ENCODE peak calls at places on chromosomes 4 and X, in four cellular contexts. X is SK-N-SH, E is neural progenitor cell, O is GM23248. R is an unnamed sample.

GRCh38 chrX:50067435-50068292 is 133.1 kb downstream of the AKAP4 start:
- DNase-seq in X (peak; percentile 66), E (peak; percentile 80), O (no peak), R (no peak)

GRCh38 chr4:113621633-113622032 is 139.9 kb downstream of the CAMK2D start:
- DNase-seq in X (no peak), E (no peak), O (no peak), R (no peak)

GRCh38 chr4:40811886-40812857 is 62.4 kb downstream of the NSUN7 start:
- DNase-seq in X (no peak), E (no peak), O (peak; percentile 38), R (no peak)

GRCh38 chrX:9688833-9689232 is 76.8 kb downstream of the GPR143 start:
- DNase-seq in X (no peak), E (no peak), O (no peak), R (no peak)

GRCh38 chr4:121668368-121669162 is 28.2 kb downstream of the ANXA5 start:
- DNase-seq in X (no peak), E (no peak), O (peak; percentile 98), R (peak; percentile 59)

GRCh38 chr4:3372264-3372932 is 69.4 kb upstream of the HGFAC start:
- DNase-seq in X (no peak), E (no peak), O (no peak), R (no peak)

GRCh38 chrX:47160781-47161180 is 15.8 kb downstream of the RBM10 start:
- DNase-seq in X (no peak), E (no peak), O (peak; percentile 27), R (no peak)

GRCh38 chr4:162352580-162353107 is 188.8 kb upstream of the FSTL5 start:
- DNase-seq in X (no peak), E (no peak), O (no peak), R (no peak)

GRCh38 chr4:98522603-98523395 is 135.6 kb downstream of the TSPAN5 start:
- DNase-seq in X (no peak), E (peak; percentile 65), O (peak; percentile 93), R (peak; percentile 74)

GRCh38 chr4:10273030-10273429 is 156.4 kb upstream of the WDR1 start:
- DNase-seq in X (no peak), E (no peak), O (peak; percentile 22), R (no peak)

GRCh38 chrX:1873671-1874070 is 258.8 kb downstream of the ASMT start:
- DNase-seq in X (no peak), E (no peak), O (no peak), R (no peak)

GRCh38 chr4:149158852-149159251 is 656.8 kb downstream of the IQCM start:
- DNase-seq in X (no peak), E (no peak), O (no peak), R (no peak)

GRCh38 chrX:49921109-49921508 is 1.3 kb upstream of the CLCN5 start:
- DNase-seq in X (no peak), E (no peak), O (no peak), R (no peak)

GRCh38 chr4:84750260-84750955 is 167.5 kb downstream of the CDS1 start:
- DNase-seq in X (peak; percentile 53), E (peak; percentile 56), O (peak; percentile 67), R (peak; percentile 61)

GRCh38 chrX:72715546-72715945 is 1.4 kb upstream of the PHKA1 start:
- DNase-seq in X (no peak), E (no peak), O (no peak), R (no peak)

GRCh38 chr4:152363086-152363485 is 172.8 kb downstream of the FBXW7 start:
- DNase-seq in X (no peak), E (no peak), O (peak; percentile 78), R (peak; percentile 37)

GRCh38 chr4:3710451-3711182 is 55.6 kb upstream of the ADRA2C start:
- DNase-seq in X (no peak), E (peak; percentile 63), O (no peak), R (no peak)

GRCh38 chr4:38162240-38162784 is 202.1 kb downstream of the PTTG2 start:
- DNase-seq in X (peak; percentile 36), E (peak; percentile 60), O (peak; percentile 68), R (peak; percentile 76)

GRCh38 chr4:39731908-39732307 is 34.0 kb downstream of the UBE2K start:
- DNase-seq in X (no peak), E (no peak), O (no peak), R (no peak)

GRCh38 chr4:5710065-5710961 is 688 bp upstream of the EVC start:
- DNase-seq in X (peak; percentile 75), E (peak; percentile 57), O (peak; percentile 69), R (peak; percentile 20)

GRCh38 chrX:148043456-148043855 is 62.3 kb downstream of the FMR1NB start:
- DNase-seq in X (no peak), E (no peak), O (peak; percentile 79), R (peak; percentile 1)

GRCh38 chrX:79182616-79183015 is 38.1 kb downstream of the GPR174 start:
- DNase-seq in X (no peak), E (no peak), O (no peak), R (no peak)

GRCh38 chr4:139419388-139419914 is 34.5 kb upstream of the RAB33B start:
- DNase-seq in X (no peak), E (no peak), O (peak; percentile 72), R (no peak)

GRCh38 chr4:181264908-181265307 is 978.3 kb upstream of the TENM3 start:
- DNase-seq in X (no peak), E (peak; percentile 55), O (no peak), R (no peak)

GRCh38 chr4:48047421-48047844 is 30.9 kb downstream of the NIPAL1 start:
- DNase-seq in X (no peak), E (no peak), O (no peak), R (no peak)

GRCh38 chr4:81971637-81972036 is 402.2 kb downstream of the HNRNPD start:
- DNase-seq in X (no peak), E (no peak), O (no peak), R (no peak)

GRCh38 chrX:105658136-105658535 is 164.2 kb upstream of the NRK start:
- DNase-seq in X (no peak), E (no peak), O (no peak), R (peak; percentile 35)

GRCh38 chr4:139528377-139529005 is 27.5 kb downstream of the SETD7 start:
- DNase-seq in X (no peak), E (no peak), O (peak; percentile 92), R (no peak)

GRCh38 chrX:667360-667759 is 36.8 kb downstream of the SHOX start:
- DNase-seq in X (no peak), E (no peak), O (no peak), R (no peak)

GRCh38 chr4:102817613-102818268 is 9.6 kb downstream of the UBE2D3 start:
- DNase-seq in X (no peak), E (no peak), O (no peak), R (no peak)

GRCh38 chr4:105471566-105472176 is 2.2 kb downstream of the PPA2 start:
- DNase-seq in X (peak; percentile 73), E (peak; percentile 80), O (peak; percentile 78), R (peak; percentile 78)

DNA sequence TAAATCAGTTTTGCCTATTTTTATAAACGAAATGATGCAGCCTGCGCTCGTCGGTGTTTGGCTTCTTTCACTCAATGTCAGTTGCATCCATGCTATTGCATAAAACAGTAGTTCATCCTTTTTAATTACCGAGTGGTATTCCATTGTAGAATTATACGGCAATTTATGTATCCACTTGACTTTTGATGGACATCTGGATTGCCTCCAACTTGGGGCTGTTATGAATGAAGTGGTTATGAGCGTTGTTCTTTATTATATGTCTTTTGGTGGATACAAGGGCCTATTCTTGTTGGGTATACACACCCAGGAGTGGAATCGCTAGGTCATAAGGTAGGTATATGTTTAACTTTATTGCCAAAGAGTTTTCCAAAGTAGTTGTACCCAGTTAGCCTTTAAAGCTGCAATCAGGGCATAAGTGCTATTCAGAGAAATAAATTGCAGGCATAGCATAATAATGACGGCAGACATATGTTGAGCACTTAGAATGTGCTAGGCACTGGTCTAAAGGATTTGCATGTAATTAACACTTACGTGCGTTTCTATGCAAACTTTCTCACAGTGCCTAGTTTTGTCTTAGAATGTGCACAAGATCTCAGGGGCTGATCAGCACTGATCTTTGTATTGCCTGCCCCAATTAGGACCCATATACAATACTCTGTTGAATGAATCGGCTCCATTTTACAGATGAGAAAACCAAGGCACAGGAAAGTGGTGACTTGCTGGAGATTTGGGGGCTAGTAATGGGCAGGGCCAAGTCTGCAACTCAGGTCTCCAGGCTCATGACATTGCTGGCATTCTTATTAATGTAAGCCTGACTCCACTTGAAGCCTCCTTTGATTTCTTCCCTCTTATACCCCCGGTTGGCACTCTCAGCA is 407.0 kb downstream of the BCOR start:
- DNase-seq in X (no peak), E (no peak), O (no peak), R (no peak)
- TF ChIP-seq EZH2phosphoT487 in X (no peak), E (no peak), O (no peak), R (no peak)

GRCh38 chrX:65837875-65838549 is 170.6 kb downstream of the MSN start:
- DNase-seq in X (no peak), E (no peak), O (no peak), R (no peak)
- H3K27ac ChIP-seq in X (no peak overlapping the region), E (no peak overlapping the region), O (no peak overlapping the region), R (no peak overlapping the region)

GRCh38 chr4:76301068-76301774 is 5.3 kb upstream of the STBD1 start:
- DNase-seq in X (no peak), E (no peak), O (peak; percentile 87), R (peak; percentile 88)

GRCh38 chr4:76300012-76300411 is 6.5 kb upstream of the STBD1 start:
- DNase-seq in X (no peak), E (no peak), O (no peak), R (no peak)

GRCh38 chr4:76305033-76305687 is 1.4 kb upstream of the STBD1 start:
- DNase-seq in X (no peak), E (no peak), O (no peak), R (no peak)

GRCh38 chr4:76302856-76303438 is 3.6 kb upstream of the STBD1 start:
- DNase-seq in X (no peak), E (no peak), O (no peak), R (no peak)

DNA sequence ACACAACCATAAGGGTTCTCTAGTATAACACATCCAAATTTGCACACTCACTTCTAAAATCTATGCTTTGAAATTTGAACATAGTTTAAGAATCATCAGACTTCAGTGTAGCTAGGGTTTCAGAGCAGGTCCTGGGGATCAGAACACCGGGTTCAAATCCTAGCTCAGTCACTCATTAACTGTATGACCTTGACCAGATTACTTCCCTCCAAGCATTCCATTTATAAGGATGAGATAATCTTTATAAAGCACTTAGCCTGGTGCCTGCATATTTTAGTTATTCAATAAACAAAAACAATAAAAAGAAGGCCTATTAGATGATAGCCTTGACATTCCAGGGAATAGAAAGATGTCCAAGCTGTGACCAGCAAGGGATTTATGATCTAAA is 4.8 kb upstream of the STBD1 start:
- DNase-seq in X (no peak), E (no peak), O (no peak), R (no peak)
- TF ChIP-seq EZH2phosphoT487 in X (no peak), E (no peak), O (no peak), R (no peak)

GRCh38 chr4:1169171-1169671 is 3.2 kb downstream of the SPON2 start:
- DNase-seq in X (no peak), E (no peak), O (no peak), R (no peak)

GRCh38 chr4:1169691-1170096 is 2.7 kb downstream of the SPON2 start:
- DNase-seq in X (no peak), E (no peak), O (no peak), R (no peak)

GRCh38 chr4:1166509-1167243 is 5.7 kb downstream of the SPON2 start:
- DNase-seq in X (no peak), E (no peak), O (no peak), R (no peak)

GRCh38 chr4:1167244-1167949 is 5.0 kb downstream of the SPON2 start:
- DNase-seq in X (peak; percentile 86), E (peak; percentile 96), O (peak; percentile 93), R (peak; percentile 79)

GRCh38 chr4:1168291-1169031 is 3.9 kb downstream of the SPON2 start:
- DNase-seq in X (no peak), E (no peak), O (no peak), R (no peak)
- H3K27ac ChIP-seq in X (no peak overlapping the region), E (no peak overlapping the region), O (no peak overlapping the region), R (no peak overlapping the region)

R was measured in PC-3.